ENCODE peak calls at places on chromosomes 2 and 18, in seven cellular contexts. K, R, F, H, B, T and V are unnamed samples.

GRCh38 chr2:99831772-99832171 is 310.6 kb downstream of the AFF3 start:
- DNase-seq in R (no peak), B (no peak), T (no peak), F (no peak), K (no peak), H (no peak), V (no peak)

GRCh38 chr2:214035921-214036320 is 374.9 kb upstream of the VWC2L start:
- DNase-seq in T (no peak), H (no peak), R (no peak), F (no peak), B (no peak), K (no peak), V (no peak)

GRCh38 chr2:216691210-216691741 is 4.1 kb downstream of the IGFBP5 start:
- DNase-seq in K (peak), T (no peak), H (no peak), F (peak), B (peak), R (peak), V (peak)

GRCh38 chr2:47771211-47771610 is 11.7 kb upstream of the MSH6 start:
- DNase-seq in B (peak), K (peak), H (no peak), F (peak), T (peak), R (no peak), V (no peak)

GRCh38 chr2:141522702-141523101 is 608.1 kb downstream of the LRP1B start:
- DNase-seq in T (no peak), B (peak), K (no peak), F (peak), R (no peak), H (no peak), V (no peak)

GRCh38 chr2:186704897-186705296 is 11.0 kb downstream of the FAM171B start:
- DNase-seq in R (no peak), K (no peak), B (no peak), H (no peak), T (no peak), F (no peak), V (no peak)

GRCh38 chr2:60965514-60965815 is 52.1 kb upstream of the PEX13 start:
- DNase-seq in R (no peak), F (no peak), T (peak), K (no peak), B (no peak), H (no peak), V (no peak)

GRCh38 chr2:214604861-214605260 is 194.0 kb downstream of the VWC2L start:
- DNase-seq in H (no peak), T (no peak), F (peak), R (no peak), K (peak), B (peak), V (no peak)

GRCh38 chr2:25274868-25275574 is 66.7 kb downstream of the DNMT3A start:
- DNase-seq in H (no peak), B (no peak), K (peak), R (no peak), F (no peak), T (no peak), V (no peak)

GRCh38 chr2:64562148-64562784 is 38.1 kb downstream of the AFTPH start:
- DNase-seq in F (no peak), T (peak), B (peak), H (no peak), K (peak), R (no peak), V (no peak)

GRCh38 chr2:190318931-190319556 is 582 bp downstream of the HIBCH start:
- DNase-seq in R (no peak), T (peak), B (no peak), F (no peak), H (no peak), K (peak), V (no peak)

GRCh38 chr2:47310801-47311560 is 92.0 kb upstream of the MSH2 start:
- DNase-seq in H (no peak), K (no peak), F (no peak), R (no peak), B (no peak), T (no peak), V (no peak)

GRCh38 chr2:118120001-118120400 is 31.7 kb downstream of the INSIG2 start:
- DNase-seq in T (peak), H (no peak), B (no peak), R (no peak), F (no peak), K (no peak), V (no peak)

GRCh38 chr2:22932288-22932687 is 452.7 kb upstream of the KLHL29 start:
- DNase-seq in F (no peak), B (no peak), T (no peak), R (no peak), K (no peak), H (no peak), V (no peak)

GRCh38 chr18:79791141-79791972 is 6.4 kb upstream of the KCNG2 start:
- DNase-seq in B (peak), K (peak), H (no peak), T (peak), F (no peak), R (no peak), V (no peak)

GRCh38 chr18:24209558-24209957 is 70.7 kb downstream of the CABYR start:
- DNase-seq in H (no peak), F (no peak), T (no peak), R (no peak), B (no peak), K (peak), V (no peak)

GRCh38 chr2:200483729-200484198 is 26.1 kb downstream of the KCTD18 start:
- DNase-seq in K (peak), H (peak), R (peak), F (peak), B (peak), T (peak), V (no peak)

GRCh38 chr2:129849559-129850160 is 129.8 kb upstream of the RAB6C start:
- DNase-seq in B (peak), R (no peak), H (no peak), K (peak), F (peak), T (peak), V (peak)

GRCh38 chr18:78735131-78736014 is 244.2 kb upstream of the SALL3 start:
- DNase-seq in H (no peak), R (peak), K (no peak), B (no peak), T (no peak), F (no peak), V (no peak)

GRCh38 chr2:70083344-70084156 is 3.7 kb upstream of the PCBP1 start:
- DNase-seq in R (no peak), T (peak), B (peak), H (no peak), F (peak), K (peak), V (no peak)

GRCh38 chr2:176814274-176814673 is 398.3 kb upstream of the HNRNPA3 start:
- DNase-seq in T (no peak), K (no peak), R (no peak), F (no peak), B (no peak), H (no peak), V (no peak)

GRCh38 chr18:80252136-80252535 is 4.8 kb upstream of the PARD6G start:
- DNase-seq in B (peak), K (peak), H (no peak), T (no peak), R (no peak), F (no peak), V (no peak)

GRCh38 chr18:75844102-75844604 is 416.6 kb upstream of the SMIM21 start:
- DNase-seq in T (no peak), H (no peak), K (no peak), R (no peak), B (no peak), F (no peak), V (no peak)

GRCh38 chr2:3476386-3477033 is 42.8 kb downstream of the ADI1 start:
- DNase-seq in T (no peak), F (no peak), H (no peak), R (no peak), B (no peak), K (peak), V (no peak)

GRCh38 chr2:237149425-237149824 is 63.7 kb downstream of the COPS8 start:
- DNase-seq in B (peak), K (peak), T (no peak), R (no peak), H (no peak), F (no peak), V (no peak)

GRCh38 chr2:236309669-236310029 is 45.4 kb upstream of the ASB18 start:
- DNase-seq in F (peak), H (peak), B (peak), R (peak), K (no peak), T (peak), V (peak)

GRCh38 chr2:167653131-167653530 is 594.3 kb downstream of the STK39 start:
- DNase-seq in K (no peak), T (no peak), F (no peak), H (no peak), B (no peak), R (no peak), V (no peak)

GRCh38 chr2:224909885-224910517 is 132.3 kb downstream of the DOCK10 start:
- DNase-seq in T (peak), K (peak), R (no peak), H (no peak), F (peak), B (peak), V (no peak)

GRCh38 chr18:986071-986470 is 81.4 kb downstream of the ADCYAP1 start:
- DNase-seq in K (no peak), B (no peak), R (peak), F (peak), T (no peak), H (no peak), V (no peak)

GRCh38 chr2:20210462-20210861 is 14.5 kb downstream of the SDC1 start:
- DNase-seq in B (no peak), R (no peak), T (no peak), H (no peak), F (no peak), K (no peak), V (no peak)

GRCh38 chr18:12843420-12844346 is 40.4 kb downstream of the PTPN2 start:
- DNase-seq in R (no peak), H (no peak), K (no peak), T (peak), B (no peak), F (no peak), V (no peak)

GRCh38 chr2:37287966-37288365 is 36.7 kb downstream of the PRKD3 start:
- DNase-seq in T (no peak), H (no peak), R (no peak), K (no peak), F (peak), B (no peak), V (no peak)

GRCh38 chr2:187299122-187299906 is 148.7 kb downstream of the CALCRL start:
- DNase-seq in B (no peak), T (no peak), F (peak), R (no peak), H (no peak), K (no peak), V (no peak)

GRCh38 chr2:214830794-214831346 is 21.4 kb upstream of the BARD1 start:
- DNase-seq in R (peak), B (peak), F (peak), T (peak), H (no peak), K (peak), V (no peak)

GRCh38 chr2:159149786-159150185 is 136.7 kb downstream of the WDSUB1 start:
- DNase-seq in R (no peak), T (no peak), B (no peak), F (no peak), H (no peak), K (no peak), V (no peak)
- H4K8ac ChIP-seq in R (no peak), T (no peak), B (no peak), F (no peak), H (no peak), K (no peak), V (no peak)

GRCh38 chr2:11239147-11239546 is 83.9 kb downstream of the SLC66A3 start:
- DNase-seq in B (no peak), H (no peak), K (no peak), R (no peak), F (no peak), T (no peak), V (no peak)
- H4K8ac ChIP-seq in B (no peak), H (no peak), K (no peak), R (no peak), F (no peak), T (no peak), V (no peak)

GRCh38 chr2:219168932-219169331 is 897 bp downstream of the SLC23A3 start:
- DNase-seq in H (no peak), F (no peak), K (no peak), T (no peak), B (no peak), R (no peak), V (no peak)

GRCh38 chr2:219171231-219171651 is 1.4 kb upstream of the SLC23A3 start:
- DNase-seq in H (peak), T (peak), B (peak), K (peak), F (peak), R (peak), V (peak)

GRCh38 chr2:219167997-219168396 is 1.8 kb downstream of the SLC23A3 start:
- DNase-seq in H (no peak), T (no peak), K (no peak), R (no peak), B (no peak), F (no peak), V (no peak)

GRCh38 chr2:219168526-219168925 is 1.3 kb downstream of the SLC23A3 start:
- DNase-seq in B (no peak), K (no peak), R (no peak), H (no peak), T (no peak), F (no peak), V (no peak)

GRCh38 chr2:219169950-219170654 is at the start of gene SLC23A3:
- DNase-seq in R (no peak), T (no peak), K (no peak), F (no peak), H (no peak), B (no peak), V (no peak)
- H4K8ac ChIP-seq in R (no peak), T (no peak), K (no peak), F (no peak), H (no peak), B (no peak), V (no peak)

GRCh38 chr2:33212151-33212550 is 264.3 kb upstream of the RASGRP3 start:
- DNase-seq in H (no peak), K (peak), T (no peak), F (no peak), R (no peak), B (peak), V (no peak)
- H4K8ac ChIP-seq in H (no peak), K (peak), T (no peak), F (no peak), R (no peak), B (no peak), V (no peak)